ENCODE peak calls at places on chromosomes 16 and 17, in five cellular contexts. One of them, this sample, is unnamed.
A peak's percentile ranks its signal among the peaks of the same experiment; 100 is the strongest.

GRCh38 chr17:17071531-17072360 is 29.5 kb downstream of the MPRIP start:
- DNase-seq in T follicular helper cell: no peak
- DNase-seq in stimulated activated CD8-positive, alpha-beta memory T cell treated with anti-CD3 and anti-CD28 coated beads, Interleukin-4, amount 100 ng/mL, for 24 hours: no peak
- DNase-seq in activated CD4-positive, CD25-positive, alpha-beta regulatory T cell: no peak
- DNase-seq in fibroblast of mammary gland: no peak
- DNase-seq in this sample: no peak

GRCh38 chr17:31593806-31594205 is 202.3 kb downstream of the RAB11FIP4 start:
- DNase-seq in stimulated activated CD8-positive, alpha-beta memory T cell treated with anti-CD3 and anti-CD28 coated beads, Interleukin-4, amount 100 ng/mL, for 24 hours: no peak
- DNase-seq in fibroblast of mammary gland: peak; percentile 39
- DNase-seq in T follicular helper cell: no peak
- DNase-seq in activated CD4-positive, CD25-positive, alpha-beta regulatory T cell: no peak
- DNase-seq in this sample: no peak

GRCh38 chr16:79868841-79869240 is 268.3 kb upstream of the MAF start:
- DNase-seq in stimulated activated CD8-positive, alpha-beta memory T cell treated with anti-CD3 and anti-CD28 coated beads, Interleukin-4, amount 100 ng/mL, for 24 hours: no peak
- DNase-seq in T follicular helper cell: no peak
- DNase-seq in activated CD4-positive, CD25-positive, alpha-beta regulatory T cell: no peak
- DNase-seq in fibroblast of mammary gland: no peak
- DNase-seq in this sample: no peak

GRCh38 chr16:82108774-82109173 is 61.2 kb downstream of the MPHOSPH6 start:
- DNase-seq in activated CD4-positive, CD25-positive, alpha-beta regulatory T cell: no peak
- DNase-seq in fibroblast of mammary gland: no peak
- DNase-seq in T follicular helper cell: no peak
- DNase-seq in stimulated activated CD8-positive, alpha-beta memory T cell treated with anti-CD3 and anti-CD28 coated beads, Interleukin-4, amount 100 ng/mL, for 24 hours: no peak
- DNase-seq in this sample: no peak

GRCh38 chr16:11257131-11257938 is 1.3 kb upstream of the SOCS1 start:
- DNase-seq in fibroblast of mammary gland: peak; percentile 82
- DNase-seq in T follicular helper cell: no peak
- DNase-seq in activated CD4-positive, CD25-positive, alpha-beta regulatory T cell: peak; percentile 12
- DNase-seq in stimulated activated CD8-positive, alpha-beta memory T cell treated with anti-CD3 and anti-CD28 coated beads, Interleukin-4, amount 100 ng/mL, for 24 hours: peak; percentile 48
- DNase-seq in this sample: peak; percentile 22

GRCh38 chr17:77602883-77603640 is 355.4 kb upstream of the TNRC6C start:
- DNase-seq in T follicular helper cell: no peak
- DNase-seq in activated CD4-positive, CD25-positive, alpha-beta regulatory T cell: no peak
- DNase-seq in fibroblast of mammary gland: no peak
- DNase-seq in stimulated activated CD8-positive, alpha-beta memory T cell treated with anti-CD3 and anti-CD28 coated beads, Interleukin-4, amount 100 ng/mL, for 24 hours: no peak
- DNase-seq in this sample: no peak

GRCh38 chr17:41415833-41416335 is 8.5 kb downstream of the KRT37 start:
- DNase-seq in T follicular helper cell: no peak
- DNase-seq in stimulated activated CD8-positive, alpha-beta memory T cell treated with anti-CD3 and anti-CD28 coated beads, Interleukin-4, amount 100 ng/mL, for 24 hours: no peak
- DNase-seq in activated CD4-positive, CD25-positive, alpha-beta regulatory T cell: no peak
- DNase-seq in fibroblast of mammary gland: no peak
- DNase-seq in this sample: no peak

GRCh38 chr16:49278944-49279725 is 2.5 kb downstream of the CBLN1 start:
- DNase-seq in fibroblast of mammary gland: no peak
- DNase-seq in activated CD4-positive, CD25-positive, alpha-beta regulatory T cell: no peak
- DNase-seq in stimulated activated CD8-positive, alpha-beta memory T cell treated with anti-CD3 and anti-CD28 coated beads, Interleukin-4, amount 100 ng/mL, for 24 hours: no peak
- DNase-seq in T follicular helper cell: no peak
- DNase-seq in this sample: no peak

GRCh38 chr16:85473909-85474640 is 139.0 kb upstream of the GSE1 start:
- DNase-seq in T follicular helper cell: no peak
- DNase-seq in fibroblast of mammary gland: peak; percentile 12
- DNase-seq in activated CD4-positive, CD25-positive, alpha-beta regulatory T cell: no peak
- DNase-seq in stimulated activated CD8-positive, alpha-beta memory T cell treated with anti-CD3 and anti-CD28 coated beads, Interleukin-4, amount 100 ng/mL, for 24 hours: no peak
- DNase-seq in this sample: no peak

GRCh38 chr17:43661699-43662431 is at the start of gene MEOX1:
- DNase-seq in activated CD4-positive, CD25-positive, alpha-beta regulatory T cell: peak; percentile 11
- DNase-seq in T follicular helper cell: no peak
- DNase-seq in stimulated activated CD8-positive, alpha-beta memory T cell treated with anti-CD3 and anti-CD28 coated beads, Interleukin-4, amount 100 ng/mL, for 24 hours: no peak
- DNase-seq in fibroblast of mammary gland: peak; percentile 79
- DNase-seq in this sample: no peak

GRCh38 chr17:47693667-47694017 is 319 bp upstream of the TBKBP1 start:
- DNase-seq in stimulated activated CD8-positive, alpha-beta memory T cell treated with anti-CD3 and anti-CD28 coated beads, Interleukin-4, amount 100 ng/mL, for 24 hours: no peak
- DNase-seq in T follicular helper cell: no peak
- DNase-seq in activated CD4-positive, CD25-positive, alpha-beta regulatory T cell: no peak
- DNase-seq in fibroblast of mammary gland: no peak
- DNase-seq in this sample: no peak

GRCh38 chr17:81040791-81041337 is 5.9 kb downstream of the BAIAP2 start:
- DNase-seq in fibroblast of mammary gland: peak; percentile 33
- DNase-seq in T follicular helper cell: no peak
- DNase-seq in stimulated activated CD8-positive, alpha-beta memory T cell treated with anti-CD3 and anti-CD28 coated beads, Interleukin-4, amount 100 ng/mL, for 24 hours: no peak
- DNase-seq in activated CD4-positive, CD25-positive, alpha-beta regulatory T cell: no peak
- DNase-seq in this sample: no peak

GRCh38 chr17:72176516-72176851 is 55.7 kb downstream of the SOX9 start:
- DNase-seq in T follicular helper cell: no peak
- DNase-seq in fibroblast of mammary gland: no peak
- DNase-seq in stimulated activated CD8-positive, alpha-beta memory T cell treated with anti-CD3 and anti-CD28 coated beads, Interleukin-4, amount 100 ng/mL, for 24 hours: no peak
- DNase-seq in activated CD4-positive, CD25-positive, alpha-beta regulatory T cell: no peak
- DNase-seq in this sample: no peak

GRCh38 chr16:24141466-24141865 is 114.7 kb upstream of the CACNG3 start:
- DNase-seq in activated CD4-positive, CD25-positive, alpha-beta regulatory T cell: no peak
- DNase-seq in fibroblast of mammary gland: no peak
- DNase-seq in T follicular helper cell: no peak
- DNase-seq in stimulated activated CD8-positive, alpha-beta memory T cell treated with anti-CD3 and anti-CD28 coated beads, Interleukin-4, amount 100 ng/mL, for 24 hours: no peak
- DNase-seq in this sample: no peak

GRCh38 chr17:76816590-76817135 is 51.5 kb upstream of the MGAT5B start:
- DNase-seq in fibroblast of mammary gland: peak; percentile 38
- DNase-seq in stimulated activated CD8-positive, alpha-beta memory T cell treated with anti-CD3 and anti-CD28 coated beads, Interleukin-4, amount 100 ng/mL, for 24 hours: peak; percentile 35
- DNase-seq in T follicular helper cell: peak; percentile 40
- DNase-seq in activated CD4-positive, CD25-positive, alpha-beta regulatory T cell: no peak
- DNase-seq in this sample: peak; percentile 36

GRCh38 chr16:56944954-56945839 is 13.3 kb downstream of the HERPUD1 start:
- DNase-seq in activated CD4-positive, CD25-positive, alpha-beta regulatory T cell: no peak
- DNase-seq in fibroblast of mammary gland: no peak
- DNase-seq in stimulated activated CD8-positive, alpha-beta memory T cell treated with anti-CD3 and anti-CD28 coated beads, Interleukin-4, amount 100 ng/mL, for 24 hours: no peak
- DNase-seq in T follicular helper cell: no peak
- DNase-seq in this sample: no peak

GRCh38 chr16:12639044-12639443 is 164.6 kb downstream of the CPPED1 start:
- DNase-seq in fibroblast of mammary gland: peak; percentile 77
- DNase-seq in T follicular helper cell: no peak
- DNase-seq in activated CD4-positive, CD25-positive, alpha-beta regulatory T cell: no peak
- DNase-seq in stimulated activated CD8-positive, alpha-beta memory T cell treated with anti-CD3 and anti-CD28 coated beads, Interleukin-4, amount 100 ng/mL, for 24 hours: no peak
- DNase-seq in this sample: no peak

GRCh38 chr17:56125830-56126819 is 27.1 kb upstream of the ANKFN1 start:
- DNase-seq in T follicular helper cell: no peak
- DNase-seq in fibroblast of mammary gland: peak; percentile 93
- DNase-seq in stimulated activated CD8-positive, alpha-beta memory T cell treated with anti-CD3 and anti-CD28 coated beads, Interleukin-4, amount 100 ng/mL, for 24 hours: no peak
- DNase-seq in activated CD4-positive, CD25-positive, alpha-beta regulatory T cell: no peak
- DNase-seq in this sample: no peak

GRCh38 chr16:28108590-28109247 is 45.2 kb upstream of the GSG1L start:
- DNase-seq in fibroblast of mammary gland: no peak
- DNase-seq in activated CD4-positive, CD25-positive, alpha-beta regulatory T cell: no peak
- DNase-seq in stimulated activated CD8-positive, alpha-beta memory T cell treated with anti-CD3 and anti-CD28 coated beads, Interleukin-4, amount 100 ng/mL, for 24 hours: no peak
- DNase-seq in T follicular helper cell: no peak
- DNase-seq in this sample: no peak

GRCh38 chr16:88941051-88941932 is 35.7 kb downstream of the CBFA2T3 start:
- DNase-seq in stimulated activated CD8-positive, alpha-beta memory T cell treated with anti-CD3 and anti-CD28 coated beads, Interleukin-4, amount 100 ng/mL, for 24 hours: no peak
- DNase-seq in fibroblast of mammary gland: no peak
- DNase-seq in activated CD4-positive, CD25-positive, alpha-beta regulatory T cell: no peak
- DNase-seq in T follicular helper cell: no peak
- DNase-seq in this sample: no peak

GRCh38 chr17:15364615-15365014 is 23.2 kb upstream of the TEKT3 start:
- DNase-seq in T follicular helper cell: no peak
- DNase-seq in stimulated activated CD8-positive, alpha-beta memory T cell treated with anti-CD3 and anti-CD28 coated beads, Interleukin-4, amount 100 ng/mL, for 24 hours: no peak
- DNase-seq in activated CD4-positive, CD25-positive, alpha-beta regulatory T cell: no peak
- DNase-seq in fibroblast of mammary gland: peak; percentile 25
- DNase-seq in this sample: no peak

GRCh38 chr17:44918006-44918405 is 2.7 kb upstream of the GFAP start:
- DNase-seq in stimulated activated CD8-positive, alpha-beta memory T cell treated with anti-CD3 and anti-CD28 coated beads, Interleukin-4, amount 100 ng/mL, for 24 hours: no peak
- DNase-seq in fibroblast of mammary gland: no peak
- DNase-seq in activated CD4-positive, CD25-positive, alpha-beta regulatory T cell: no peak
- DNase-seq in T follicular helper cell: no peak
- DNase-seq in this sample: no peak

GRCh38 chr17:72358465-72358864 is 237.6 kb downstream of the SOX9 start:
- DNase-seq in stimulated activated CD8-positive, alpha-beta memory T cell treated with anti-CD3 and anti-CD28 coated beads, Interleukin-4, amount 100 ng/mL, for 24 hours: no peak
- DNase-seq in activated CD4-positive, CD25-positive, alpha-beta regulatory T cell: no peak
- DNase-seq in fibroblast of mammary gland: peak; percentile 56
- DNase-seq in T follicular helper cell: no peak
- DNase-seq in this sample: no peak

GRCh38 chr16:48918520-48919258 is 308.7 kb upstream of the N4BP1 start:
- DNase-seq in fibroblast of mammary gland: peak; percentile 33
- DNase-seq in activated CD4-positive, CD25-positive, alpha-beta regulatory T cell: no peak
- DNase-seq in T follicular helper cell: no peak
- DNase-seq in stimulated activated CD8-positive, alpha-beta memory T cell treated with anti-CD3 and anti-CD28 coated beads, Interleukin-4, amount 100 ng/mL, for 24 hours: no peak
- DNase-seq in this sample: no peak

GRCh38 chr17:62703269-62703775 is 75.9 kb downstream of the MRC2 start:
- DNase-seq in fibroblast of mammary gland: peak; percentile 56
- DNase-seq in activated CD4-positive, CD25-positive, alpha-beta regulatory T cell: no peak
- DNase-seq in T follicular helper cell: no peak
- DNase-seq in stimulated activated CD8-positive, alpha-beta memory T cell treated with anti-CD3 and anti-CD28 coated beads, Interleukin-4, amount 100 ng/mL, for 24 hours: no peak
- DNase-seq in this sample: no peak